ENCODE peak calls at places on chromosomes 6 and 20, in six cellular contexts. X, Q, F, Y, E and O are unnamed samples. For H3K4me1, the result is how much of the 10 kb centered on the place peaks cover.

GRCh38 chr6:43771858-43772570 is 2.0 kb downstream of the VEGFA start:
- DNase-seq in X (peak), Q (no peak), F (peak), Y (peak), E (peak), O (peak)

GRCh38 chr20:4946585-4947378 is 54.5 kb downstream of the SLC23A2 start:
- DNase-seq in X (no peak), Q (no peak), F (no peak), Y (no peak), E (no peak), O (no peak)

GRCh38 chr6:126123226-126123625 is 136.9 kb downstream of the TRMT11 start:
- DNase-seq in X (no peak), Q (no peak), F (no peak), Y (no peak), E (no peak), O (no peak)

GRCh38 chr6:169990095-169991030 is 238.9 kb downstream of the ERMARD start:
- DNase-seq in X (no peak), Q (no peak), F (no peak), Y (no peak), E (peak), O (no peak)

GRCh38 chr6:127860723-127861122 is 40.1 kb downstream of the THEMIS start:
- DNase-seq in X (no peak), Q (no peak), F (no peak), Y (no peak), E (no peak), O (no peak)

GRCh38 chr6:109454483-109455160 is 950 bp downstream of the MICAL1 start:
- DNase-seq in X (peak), Q (no peak), F (peak), Y (peak), E (peak), O (no peak)

GRCh38 chr6:149080511-149080910 is 237.0 kb upstream of the TAB2 start:
- DNase-seq in X (no peak), Q (no peak), F (no peak), Y (no peak), E (no peak), O (no peak)

GRCh38 chr6:6875818-6876470 is 231.8 kb upstream of the RREB1 start:
- DNase-seq in X (no peak), Q (no peak), F (no peak), Y (no peak), E (no peak), O (no peak)

GRCh38 chr6:144856622-144857021 is 571.5 kb downstream of the UTRN start:
- DNase-seq in X (no peak), Q (no peak), F (no peak), Y (no peak), E (no peak), O (no peak)

GRCh38 chr20:46150982-46151381 is 32.9 kb downstream of the CD40 start:
- DNase-seq in X (no peak), Q (no peak), F (no peak), Y (no peak), E (no peak), O (no peak)

GRCh38 chr6:56642366-56643261 is at the start of gene DST:
- DNase-seq in X (no peak), Q (no peak), F (no peak), Y (no peak), E (no peak), O (no peak)

GRCh38 chr6:77620290-77620882 is 32.5 kb upstream of the MEI4 start:
- DNase-seq in X (no peak), Q (no peak), F (no peak), Y (no peak), E (peak), O (peak)

GRCh38 chr6:152922706-152923105 is 60.1 kb downstream of the FBXO5 start:
- DNase-seq in X (no peak), Q (no peak), F (no peak), Y (peak), E (no peak), O (no peak)

GRCh38 chr6:144710207-144710606 is 425.1 kb downstream of the UTRN start:
- DNase-seq in X (no peak), Q (no peak), F (no peak), Y (no peak), E (no peak), O (no peak)

GRCh38 chr6:112416885-112417284 is 69.8 kb downstream of the RFPL4B start:
- DNase-seq in X (peak), Q (no peak), F (no peak), Y (peak), E (no peak), O (no peak)

GRCh38 chr6:18039481-18039880 is 52.0 kb upstream of the KIF13A start:
- DNase-seq in X (no peak), Q (no peak), F (no peak), Y (no peak), E (no peak), O (no peak)

GRCh38 chr6:113359155-113360140 is 497.7 kb upstream of the MARCKS start:
- DNase-seq in X (no peak), Q (no peak), F (no peak), Y (no peak), E (peak), O (peak)

GRCh38 chr6:125944434-125944816 is 12.1 kb upstream of the HINT3 start:
- DNase-seq in X (no peak), Q (no peak), F (peak), Y (no peak), E (peak), O (peak)

GRCh38 chr20:33709398-33709797 is 10.7 kb downstream of the PXMP4 start:
- DNase-seq in X (no peak), Q (no peak), F (no peak), Y (no peak), E (no peak), O (no peak)

GRCh38 chr20:25378884-25379733 is 11.5 kb downstream of the ABHD12 start:
- DNase-seq in X (no peak), Q (no peak), F (no peak), Y (no peak), E (no peak), O (no peak)

GRCh38 chr6:5459346-5459745 is 198.0 kb downstream of the FARS2 start:
- DNase-seq in X (no peak), Q (no peak), F (no peak), Y (no peak), E (no peak), O (no peak)

GRCh38 chr6:129284225-129284624 is 401.3 kb downstream of the LAMA2 start:
- DNase-seq in X (no peak), Q (no peak), F (no peak), Y (no peak), E (no peak), O (no peak)

GRCh38 chr6:72709436-72709835 is 87.6 kb downstream of the KCNQ5 start:
- DNase-seq in X (no peak), Q (no peak), F (no peak), Y (no peak), E (no peak), O (no peak)

GRCh38 chr6:11586574-11586973 is 49.0 kb downstream of the TMEM170B start:
- DNase-seq in X (no peak), Q (no peak), F (no peak), Y (no peak), E (no peak), O (no peak)

GRCh38 chr6:1424306-1424927 is 35.0 kb downstream of the FOXF2 start:
- DNase-seq in X (no peak), Q (no peak), F (no peak), Y (no peak), E (peak), O (no peak)

GRCh38 chr20:38148328-38149102 is 16.6 kb downstream of the TGM2 start:
- DNase-seq in X (no peak), Q (no peak), F (peak), Y (peak), E (no peak), O (no peak)

GRCh38 chr20:19806806-19807691 is 49.0 kb downstream of the RIN2 start:
- DNase-seq in X (no peak), Q (no peak), F (no peak), Y (no peak), E (no peak), O (no peak)

GRCh38 chr6:45759134-45759849 is 256.4 kb downstream of the CLIC5 start:
- DNase-seq in X (no peak), Q (no peak), F (no peak), Y (no peak), E (no peak), O (no peak)

GRCh38 chr6:7445076-7445475 is 55.5 kb downstream of the RIOK1 start:
- DNase-seq in X (no peak), Q (no peak), F (no peak), Y (no peak), E (no peak), O (no peak)

GRCh38 chr20:47588158-47588557 is 86.5 kb downstream of the NCOA3 start:
- DNase-seq in X (no peak), Q (no peak), F (no peak), Y (no peak), E (no peak), O (no peak)

GRCh38 chr6:65350525-65350924 is 356.5 kb downstream of the EYS start:
- DNase-seq in X (no peak), Q (no peak), F (no peak), Y (no peak), E (no peak), O (no peak)

DNA sequence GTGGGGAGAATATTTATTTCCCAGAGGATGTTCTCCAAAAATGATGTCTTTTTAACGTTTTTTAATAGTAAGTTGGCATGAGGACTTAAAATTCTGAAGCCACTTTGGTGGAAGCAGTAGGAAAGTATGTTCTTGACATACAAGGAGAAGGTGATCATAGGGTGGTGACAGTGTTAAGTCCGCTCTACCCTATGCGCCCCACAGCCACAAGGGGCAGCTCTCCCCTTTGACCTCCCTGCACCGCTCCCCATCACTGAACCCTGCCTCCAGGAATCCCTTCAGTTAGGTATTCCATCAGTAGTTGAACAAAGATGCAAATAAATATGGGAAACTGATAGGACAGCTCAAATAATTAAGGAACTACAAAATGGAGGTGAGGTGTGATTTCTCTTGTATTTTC is 111.4 kb downstream of the PLEKHG1 start:
- DNase-seq in X (no peak), Q (no peak), F (no peak), Y (no peak), E (no peak), O (no peak)
- H3K4me1 ChIP-seq in X (under half), Q (under half), F (under half), Y (under half), E (under half), O (under half)

GRCh38 chr6:15245361-15246216 is at the start of gene JARID2:
- DNase-seq in X (peak), Q (peak), F (peak), Y (peak), E (peak), O (peak)
- H3K27ac ChIP-seq in X (peak), Q (peak), F (peak), Y (peak), E (peak), O (peak)

DNA sequence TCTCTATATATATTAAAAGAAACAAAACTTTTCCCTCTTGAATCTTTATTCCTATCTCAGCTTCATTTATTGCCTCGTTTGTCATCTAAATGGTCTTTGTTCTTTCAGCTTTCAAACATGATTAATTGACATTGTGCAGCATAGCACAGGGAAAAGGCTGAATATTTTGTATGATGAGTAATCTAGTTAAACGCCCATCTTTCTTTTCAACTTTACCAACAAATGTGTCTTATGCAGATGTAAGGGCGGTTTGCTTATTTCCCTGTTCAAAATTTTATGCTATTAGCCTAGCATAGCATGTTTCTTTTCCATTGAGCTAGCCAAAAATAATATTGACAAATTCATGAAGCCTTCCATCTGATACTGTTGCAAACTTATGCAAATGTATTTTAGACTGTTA is 176.4 kb upstream of the AKAP12 start:
- DNase-seq in X (no peak), Q (no peak), F (no peak), Y (no peak), E (no peak), O (no peak)
- H3K4me1 ChIP-seq in X (under half), Q (under half), F (under half), Y (under half), E (under half), O (under half)

GRCh38 chr6:21595951-21596378 is 2.4 kb downstream of the SOX4 start:
- DNase-seq in X (peak), Q (no peak), F (no peak), Y (no peak), E (no peak), O (peak)
- H3K27ac ChIP-seq in X (peak), Q (peak), F (peak), Y (peak), E (peak), O (peak)

GRCh38 chr20:57219071-57219677 is 47.3 kb downstream of the BMP7 start:
- DNase-seq in X (no peak), Q (no peak), F (no peak), Y (peak), E (no peak), O (no peak)
- H3K4me1 ChIP-seq in X (under half), Q (under half), F (under half), Y (under half), E (under half), O (under half)

DNA sequence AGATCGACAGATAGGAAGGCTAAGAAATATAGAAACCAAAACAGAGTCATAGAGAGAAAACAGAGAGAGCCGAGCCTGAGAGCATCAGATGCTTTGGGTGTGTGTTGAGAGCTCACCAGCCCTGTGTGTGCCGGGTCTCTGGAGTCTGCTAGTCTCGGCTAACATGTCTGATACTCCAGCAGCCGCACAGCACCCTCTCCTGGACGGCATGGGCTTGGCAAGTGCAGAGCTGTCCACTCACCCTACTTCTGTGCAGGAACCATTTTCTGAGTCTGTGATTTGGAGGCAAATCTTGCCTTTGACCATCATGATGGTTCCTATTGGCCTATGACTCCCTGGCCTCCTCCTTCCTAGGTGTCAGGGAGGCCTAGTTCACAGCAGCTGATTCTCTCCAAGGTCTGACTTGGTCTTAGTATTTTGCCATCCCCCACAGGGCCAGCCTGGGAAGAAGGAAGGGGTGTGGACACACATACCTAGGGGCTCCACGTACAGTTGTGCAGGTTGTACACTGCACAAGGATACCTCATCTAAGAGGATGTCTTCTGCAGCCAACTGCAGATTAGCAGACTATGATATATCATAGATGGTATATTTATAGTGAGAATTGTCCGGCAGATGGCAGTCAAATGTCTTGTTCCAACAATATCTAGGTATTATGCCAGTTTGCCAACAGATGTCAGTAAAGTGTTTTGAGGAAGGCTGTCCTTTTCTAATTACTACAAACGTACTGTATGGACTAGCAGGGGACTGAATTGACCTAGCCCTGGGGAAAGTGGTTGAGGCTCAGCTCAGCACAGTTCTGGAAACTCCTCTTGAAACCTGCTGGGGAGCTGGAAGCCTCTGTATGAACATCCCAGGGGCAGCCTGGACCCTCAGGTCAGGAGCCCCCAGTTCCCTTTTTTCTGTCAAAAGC is 13.0 kb downstream of the FGD2 start:
- DNase-seq in X (peak), Q (peak), F (peak), Y (peak), E (peak), O (peak)
- H3K27ac ChIP-seq in X (no peak), Q (peak), F (peak), Y (no peak), E (peak), O (peak)

DNA sequence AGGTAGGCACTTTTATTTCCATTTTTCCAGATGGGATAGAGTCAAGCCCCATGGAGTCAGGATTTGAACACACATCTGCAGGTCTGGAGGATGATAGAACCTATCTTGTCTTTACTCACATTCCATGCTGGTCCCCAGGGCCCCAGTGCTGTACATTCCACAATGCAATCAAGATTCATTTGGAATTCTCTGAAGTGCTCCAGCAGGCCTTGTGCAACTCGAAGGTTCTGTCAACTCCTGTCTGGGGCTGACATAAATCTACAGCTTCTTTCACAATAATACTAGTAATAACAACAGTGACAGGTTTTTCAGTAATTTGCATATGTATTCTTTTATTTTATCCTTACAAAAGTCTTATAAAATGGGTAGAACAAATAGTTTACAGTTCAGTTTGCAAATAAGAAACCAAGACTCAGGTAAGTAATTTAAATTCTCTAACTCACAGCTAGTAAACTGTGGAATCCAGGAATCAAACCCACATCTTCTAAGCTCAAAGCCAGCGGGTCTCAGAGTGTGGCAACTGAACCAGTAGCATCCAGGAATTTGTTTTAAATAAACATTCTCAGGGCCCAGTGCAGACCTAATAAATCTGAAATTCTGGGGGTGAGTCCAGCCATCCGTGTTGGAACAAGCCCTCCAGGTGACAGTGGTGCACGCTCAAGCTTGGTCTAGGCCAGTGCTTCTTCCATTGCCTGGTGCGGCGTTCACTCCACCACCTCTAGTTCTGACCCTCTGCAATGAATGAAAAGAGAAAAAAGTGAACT is 137.0 kb upstream of the TNFAIP3 start:
- DNase-seq in X (no peak), Q (no peak), F (no peak), Y (no peak), E (no peak), O (no peak)
- H3K4me1 ChIP-seq in X (under half), Q (under half), F (under half), Y (under half), E (under half), O (under half)

GRCh38 chr6:85135376-85136094 is 314.3 kb upstream of the NT5E start:
- DNase-seq in X (no peak), Q (no peak), F (no peak), Y (no peak), E (no peak), O (no peak)
- H3K27ac ChIP-seq in X (no peak), Q (no peak), F (no peak), Y (no peak), E (no peak), O (no peak)

GRCh38 chr6:41935190-41935569 is 6.4 kb downstream of the CCND3 start:
- DNase-seq in X (no peak), Q (no peak), F (no peak), Y (no peak), E (no peak), O (no peak)
- H3K4me1 ChIP-seq in X (under half), Q (under half), F (half or more), Y (under half), E (half or more), O (under half)